ENCODE peak calls at places on chromosomes 1 and 21, in seven cellular contexts. J is SK-N-MC; C is IMR-90; G is choroid plexus epithelial cell; A is fibroblast of lung; U is testis; Q is naive thymus-derived CD4-positive, alpha-beta T cell. Z is an unnamed sample.

GRCh38 chr1:221101792-221102191 is 222.5 kb downstream of the HLX start:
- DNase-seq in J (no peak), C (peak; percentile 76), G (peak; percentile 34), A (peak; percentile 87), U (no peak), Q (no peak), Z (no peak)

GRCh38 chr1:161390559-161390858 is 22.8 kb upstream of the CFAP126 start:
- DNase-seq in J (no peak), C (peak; percentile 22), G (no peak), A (no peak), U (no peak), Q (no peak), Z (no peak)

GRCh38 chr1:63674238-63674864 is 81.1 kb downstream of the PGM1 start:
- DNase-seq in J (peak; percentile 22), C (peak; percentile 93), G (peak; percentile 97), A (peak; percentile 92), U (peak; percentile 88), Q (no peak), Z (peak; percentile 33)

GRCh38 chr1:32873484-32873883 is 2.8 kb upstream of the FNDC5 start:
- DNase-seq in J (no peak), C (no peak), G (no peak), A (no peak), U (no peak), Q (no peak), Z (no peak)

GRCh38 chr1:203161703-203162102 is 13.9 kb downstream of the MYBPH start:
- DNase-seq in J (no peak), C (no peak), G (no peak), A (no peak), U (no peak), Q (no peak), Z (no peak)

GRCh38 chr1:245467804-245468203 is 313.0 kb downstream of the KIF26B start:
- DNase-seq in J (no peak), C (no peak), G (no peak), A (no peak), U (no peak), Q (no peak), Z (no peak)

GRCh38 chr1:54995835-54996234 is 2.9 kb upstream of the BSND start:
- DNase-seq in J (no peak), C (no peak), G (no peak), A (no peak), U (no peak), Q (peak; percentile 10), Z (no peak)

GRCh38 chr1:209708297-209708696 is 3.7 kb downstream of the HSD11B1 start:
- DNase-seq in J (no peak), C (no peak), G (no peak), A (no peak), U (no peak), Q (no peak), Z (no peak)

GRCh38 chr1:165174485-165174884 is 182.0 kb downstream of the LMX1A start:
- DNase-seq in J (no peak), C (no peak), G (no peak), A (no peak), U (no peak), Q (no peak), Z (no peak)

GRCh38 chr1:92486251-92487077 is at the start of gene GFI1:
- DNase-seq in J (no peak), C (no peak), G (no peak), A (no peak), U (peak; percentile 23), Q (peak; percentile 31), Z (no peak)

GRCh38 chr21:29092102-29092959 is 18.9 kb upstream of the CCT8 start:
- DNase-seq in J (no peak), C (peak; percentile 73), G (peak; percentile 86), A (peak; percentile 70), U (no peak), Q (no peak), Z (no peak)

GRCh38 chr1:110245876-110246620 is 35.9 kb downstream of the KCNC4 start:
- DNase-seq in J (no peak), C (no peak), G (no peak), A (no peak), U (no peak), Q (no peak), Z (peak; percentile 56)

GRCh38 chr21:45542667-45543370 is 579 bp upstream of the SLC19A1 start:
- DNase-seq in J (no peak), C (no peak), G (no peak), A (no peak), U (peak; percentile 14), Q (no peak), Z (no peak)

GRCh38 chr1:26275580-26276431 is 4.1 kb upstream of the SH3BGRL3 start:
- DNase-seq in J (peak; percentile 35), C (peak; percentile 95), G (peak; percentile 92), A (peak; percentile 97), U (peak; percentile 91), Q (peak; percentile 76), Z (peak; percentile 50)

GRCh38 chr1:48552420-48552819 is 80.4 kb upstream of the SPATA6 start:
- DNase-seq in J (no peak), C (no peak), G (peak; percentile 19), A (no peak), U (no peak), Q (no peak), Z (no peak)

GRCh38 chr1:37989381-37989930 is 366 bp downstream of the SF3A3 start:
- DNase-seq in J (no peak), C (peak; percentile 23), G (peak; percentile 53), A (peak; percentile 46), U (no peak), Q (no peak), Z (peak; percentile 14)

GRCh38 chr1:115829023-115829674 is 11.8 kb downstream of the NHLH2 start:
- DNase-seq in J (no peak), C (peak; percentile 84), G (peak; percentile 50), A (peak; percentile 79), U (no peak), Q (no peak), Z (no peak)
- H3K4me3 ChIP-seq in J (no peak overlapping the region), C (no peak overlapping the region), G (peak overlapping the region; percentile 28), A (no peak overlapping the region), U (peak overlapping the region; percentile 62), Q (no peak overlapping the region), Z (no peak overlapping the region)

GRCh38 chr1:224929335-224930237 is at the start of gene DNAH14:
- DNase-seq in J (no peak), C (peak; percentile 60), G (peak; percentile 76), A (peak; percentile 90), U (peak; percentile 81), Q (no peak), Z (peak; percentile 85)

GRCh38 chr1:224932607-224933249 is 3.3 kb downstream of the DNAH14 start:
- DNase-seq in J (no peak), C (no peak), G (no peak), A (no peak), U (no peak), Q (no peak), Z (no peak)

GRCh38 chr1:224931605-224932004 is 2.1 kb downstream of the DNAH14 start:
- DNase-seq in J (no peak), C (no peak), G (no peak), A (no peak), U (no peak), Q (no peak), Z (no peak)

GRCh38 chr1:224933584-224933983 is 4.1 kb downstream of the DNAH14 start:
- DNase-seq in J (no peak), C (no peak), G (no peak), A (no peak), U (no peak), Q (no peak), Z (no peak)

DNA sequence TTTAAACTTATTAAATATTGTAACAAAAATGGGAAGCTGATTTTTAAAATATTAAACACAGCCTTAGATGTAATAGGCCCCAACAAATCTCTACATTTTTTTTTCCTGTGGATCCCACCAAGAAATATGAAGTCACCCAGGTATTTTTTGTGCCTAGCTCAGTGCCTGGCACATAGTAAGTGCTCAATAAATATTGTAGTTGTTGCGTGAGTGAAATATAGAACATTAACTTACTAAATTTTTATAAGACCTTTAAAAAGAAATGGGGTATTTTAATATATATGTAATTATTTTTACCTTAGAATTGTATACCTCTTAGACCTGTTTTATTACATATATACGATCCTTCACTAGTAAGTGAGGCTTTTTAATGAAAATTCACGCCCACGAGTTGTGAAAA is 569 bp upstream of the DNAH14 start:
- DNase-seq in J (no peak), C (no peak), G (no peak), A (no peak), U (no peak), Q (no peak), Z (no peak)
- H3K4me3 ChIP-seq in J (no peak overlapping the region), C (no peak overlapping the region), G (peak overlapping the region; percentile 68), A (no peak overlapping the region), U (peak overlapping the region; percentile 73), Q (no peak overlapping the region), Z (peak overlapping the region; percentile 70)

GRCh38 chr1:86616433-86616832 is 69.6 kb downstream of the CLCA4 start:
- DNase-seq in J (no peak), C (no peak), G (no peak), A (no peak), U (no peak), Q (no peak), Z (no peak)
- H3K4me3 ChIP-seq in J (no peak overlapping the region), C (no peak overlapping the region), G (no peak overlapping the region), A (no peak overlapping the region), U (no peak overlapping the region), Q (no peak overlapping the region), Z (no peak overlapping the region)

GRCh38 chr1:147699686-147700041 is 29.3 kb upstream of the ACP6 start:
- DNase-seq in J (no peak), C (no peak), G (no peak), A (no peak), U (no peak), Q (no peak), Z (no peak)
- H3K4me3 ChIP-seq in J (no peak overlapping the region), C (no peak overlapping the region), G (no peak overlapping the region), A (no peak overlapping the region), U (no peak overlapping the region), Q (no peak overlapping the region), Z (no peak overlapping the region)

GRCh38 chr21:43728467-43729390 is 9.8 kb downstream of the PDXK start:
- DNase-seq in J (no peak), C (peak; percentile 98), G (peak; percentile 99), A (peak; percentile 99), U (peak; percentile 98), Q (peak; percentile 65), Z (peak; percentile 92)
- H3K4me3 ChIP-seq in J (no peak overlapping the region), C (peak overlapping the region; percentile 35), G (peak overlapping the region; percentile 60), A (peak overlapping the region; percentile 61), U (peak overlapping the region; percentile 68), Q (peak overlapping the region; percentile 50), Z (peak overlapping the region; percentile 58)

DNA sequence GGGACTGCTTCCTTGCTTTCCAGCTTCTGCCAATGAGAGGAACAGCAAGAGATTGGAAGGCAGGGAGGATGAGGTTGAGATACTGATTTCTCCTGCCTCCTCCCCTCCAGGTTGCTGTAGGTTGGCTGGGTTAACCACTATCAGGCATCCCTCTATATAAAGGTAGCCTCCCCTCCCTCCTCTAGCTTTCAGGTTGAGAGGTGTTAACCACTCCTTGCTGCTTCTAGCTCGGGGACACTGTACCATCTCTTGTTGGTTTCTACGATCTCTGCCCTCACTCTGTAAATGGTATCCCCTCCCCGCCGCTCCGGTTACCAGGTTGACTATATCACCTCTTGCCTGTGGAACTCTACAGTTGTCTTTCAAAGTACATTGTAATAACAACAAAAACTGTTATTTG is 16.7 kb downstream of the LPAR3 start:
- DNase-seq in J (no peak), C (no peak), G (no peak), A (no peak), U (no peak), Q (no peak), Z (no peak)
- H3K4me3 ChIP-seq in J (no peak overlapping the region), C (no peak overlapping the region), G (no peak overlapping the region), A (no peak overlapping the region), U (no peak overlapping the region), Q (no peak overlapping the region), Z (no peak overlapping the region)